ENCODE peak calls at places on chromosomes 16 and 17, in four cellular contexts. H is anterior cingulate cortex, S is HEK293T, O is EL. U is an unnamed sample.

GRCh38 chr16:26987631-26988030 is 79.1 kb upstream of the C16orf82 start:
- DNase-seq in H (no peak), S (no peak), O (peak), U (peak)

GRCh38 chr17:50205931-50206505 is 4.6 kb upstream of the COL1A1 start:
- DNase-seq in H (no peak), S (no peak), O (no peak), U (no peak)

GRCh38 chr16:88678224-88678979 is 7.9 kb downstream of the SNAI3 start:
- DNase-seq in H (no peak), S (no peak), O (no peak), U (no peak)

GRCh38 chr17:34635876-34636275 is 56.5 kb downstream of the TMEM132E start:
- DNase-seq in H (no peak), S (no peak), O (no peak), U (no peak)

GRCh38 chr16:12679660-12680272 is 123.9 kb downstream of the CPPED1 start:
- DNase-seq in H (no peak), S (no peak), O (peak), U (peak)

GRCh38 chr17:59346876-59347407 is 15.5 kb downstream of the YPEL2 start:
- DNase-seq in H (no peak), S (no peak), O (no peak), U (no peak)

GRCh38 chr17:77907497-77908120 is 50.9 kb upstream of the TNRC6C start:
- DNase-seq in H (no peak), S (no peak), O (no peak), U (no peak)

GRCh38 chr17:48374650-48375230 is 55.3 kb downstream of the SKAP1 start:
- DNase-seq in H (no peak), S (peak), O (peak), U (peak)

GRCh38 chr16:28513484-28514181 is 7.0 kb upstream of the IL27 start:
- DNase-seq in H (no peak), S (no peak), O (no peak), U (no peak)

GRCh38 chr17:73122953-73123605 is 30.6 kb upstream of the SLC39A11 start:
- DNase-seq in H (no peak), S (no peak), O (no peak), U (no peak)

GRCh38 chr17:21445091-21445650 is 69.0 kb downstream of the KCNJ12 start:
- DNase-seq in H (no peak), S (no peak), O (no peak), U (no peak)

GRCh38 chr16:57403965-57404817 is at the start of gene CCL17:
- DNase-seq in H (no peak), S (no peak), O (no peak), U (no peak)

GRCh38 chr17:28947639-28948038 is 3.7 kb downstream of the PHF12 start:
- DNase-seq in H (no peak), S (no peak), O (no peak), U (no peak)

GRCh38 chr16:72878301-72879269 is 169.3 kb downstream of the ZFHX3 start:
- DNase-seq in H (no peak), S (no peak), O (peak), U (peak)

GRCh38 chr16:19717319-19717718 is 708 bp downstream of the KNOP1 start:
- DNase-seq in H (no peak), S (no peak), O (peak), U (no peak)

GRCh38 chr17:30218689-30219266 is 16.7 kb downstream of the SLC6A4 start:
- DNase-seq in H (no peak), S (no peak), O (no peak), U (no peak)

GRCh38 chr16:49952386-49952785 is 72.6 kb upstream of the CNEP1R1 start:
- DNase-seq in H (no peak), S (no peak), O (peak), U (peak)

GRCh38 chr16:24861461-24861860 is 15.7 kb downstream of the SLC5A11 start:
- DNase-seq in H (no peak), S (no peak), O (no peak), U (no peak)

GRCh38 chr16:27718136-27718766 is 168.3 kb downstream of the KATNIP start:
- DNase-seq in H (peak), S (no peak), O (no peak), U (no peak)

GRCh38 chr17:75878174-75878998 is at the start of gene TRIM47:
- DNase-seq in H (peak), S (peak), O (peak), U (peak)

GRCh38 chr17:4073983-4074830 is 68.6 kb downstream of the ZZEF1 start:
- DNase-seq in H (no peak), S (no peak), O (no peak), U (no peak)

GRCh38 chr17:58121925-58122324 is 26.3 kb upstream of the OR4D1 start:
- DNase-seq in H (no peak), S (peak), O (peak), U (peak)

GRCh38 chr16:14291941-14292825 is 221.1 kb downstream of the MRTFB start:
- DNase-seq in H (no peak), S (no peak), O (no peak), U (no peak)

GRCh38 chr17:31487648-31488263 is 96.3 kb downstream of the RAB11FIP4 start:
- DNase-seq in H (peak), S (peak), O (peak), U (peak)

GRCh38 chr17:48483471-48484131 is 47.2 kb downstream of the HOXB1 start:
- DNase-seq in H (no peak), S (no peak), O (peak), U (peak)

GRCh38 chr17:55770220-55770870 is 19.5 kb downstream of the PCTP start:
- DNase-seq in H (no peak), S (peak), O (peak), U (peak)

GRCh38 chr17:35390663-35391062 is 17.2 kb upstream of the SLFN11 start:
- DNase-seq in H (no peak), S (no peak), O (no peak), U (no peak)

GRCh38 chr17:79927136-79927661 is 88.0 kb upstream of the CBX4 start:
- DNase-seq in H (no peak), S (no peak), O (no peak), U (no peak)

GRCh38 chr16:49617710-49618330 is 238.1 kb downstream of the ZNF423 start:
- DNase-seq in H (no peak), S (no peak), O (no peak), U (no peak)

GRCh38 chr17:66264696-66265095 is 35.5 kb upstream of the APOH start:
- DNase-seq in H (no peak), S (no peak), O (no peak), U (no peak)

U was measured in RPMI7951.